ENCODE peak calls at places on chromosomes 5 and 9, in ten cellular contexts. One of them, this sample, is unnamed.

GRCh38 chr9:22463205-22463604 is 16.6 kb downstream of the DMRTA1 start:
- DNase-seq in upper lobe of right lung: no peak
- DNase-seq in esophagus squamous epithelium: no peak
- DNase-seq in endodermal cell: no peak
- DNase-seq in MCF 10A: no peak
- DNase-seq in IMR-90: no peak
- DNase-seq in stomach: no peak
- DNase-seq in cardiac fibroblast: no peak
- DNase-seq in AG04450: no peak
- DNase-seq in heart right ventricle: no peak
- DNase-seq in this sample: no peak

GRCh38 chr5:142881076-142881466 is 110.9 kb downstream of the ARHGAP26 start:
- DNase-seq in IMR-90: peak; percentile 91
- DNase-seq in cardiac fibroblast: peak; percentile 67
- DNase-seq in esophagus squamous epithelium: no peak
- DNase-seq in endodermal cell: peak; percentile 67
- DNase-seq in heart right ventricle: no peak
- DNase-seq in stomach: no peak
- DNase-seq in upper lobe of right lung: no peak
- DNase-seq in MCF 10A: no peak
- DNase-seq in AG04450: peak; percentile 65
- DNase-seq in this sample: no peak

GRCh38 chr5:95217881-95218280 is 67.0 kb downstream of the MCTP1 start:
- DNase-seq in stomach: no peak
- DNase-seq in cardiac fibroblast: no peak
- DNase-seq in upper lobe of right lung: no peak
- DNase-seq in IMR-90: no peak
- DNase-seq in MCF 10A: no peak
- DNase-seq in heart right ventricle: no peak
- DNase-seq in esophagus squamous epithelium: no peak
- DNase-seq in endodermal cell: no peak
- DNase-seq in AG04450: no peak
- DNase-seq in this sample: no peak

GRCh38 chr5:54678737-54679136 is 161.2 kb downstream of the SNX18 start:
- DNase-seq in cardiac fibroblast: no peak
- DNase-seq in upper lobe of right lung: no peak
- DNase-seq in heart right ventricle: peak; percentile 36
- DNase-seq in MCF 10A: no peak
- DNase-seq in IMR-90: no peak
- DNase-seq in AG04450: no peak
- DNase-seq in endodermal cell: no peak
- DNase-seq in esophagus squamous epithelium: no peak
- DNase-seq in stomach: no peak
- DNase-seq in this sample: no peak

GRCh38 chr9:112443200-112443599 is 43.4 kb upstream of the KIAA1958 start:
- DNase-seq in upper lobe of right lung: no peak
- DNase-seq in MCF 10A: peak; percentile 24
- DNase-seq in heart right ventricle: no peak
- DNase-seq in esophagus squamous epithelium: no peak
- DNase-seq in cardiac fibroblast: peak; percentile 28
- DNase-seq in IMR-90: peak; percentile 15
- DNase-seq in stomach: no peak
- DNase-seq in endodermal cell: no peak
- DNase-seq in AG04450: no peak
- DNase-seq in this sample: no peak

GRCh38 chr9:121503443-121503842 is 3.8 kb upstream of the GGTA1 start:
- DNase-seq in MCF 10A: no peak
- DNase-seq in esophagus squamous epithelium: no peak
- DNase-seq in AG04450: no peak
- DNase-seq in endodermal cell: no peak
- DNase-seq in upper lobe of right lung: no peak
- DNase-seq in stomach: no peak
- DNase-seq in cardiac fibroblast: no peak
- DNase-seq in IMR-90: no peak
- DNase-seq in heart right ventricle: no peak
- DNase-seq in this sample: no peak

GRCh38 chr5:148474025-148474511 is 90.3 kb downstream of the FBXO38 start:
- DNase-seq in esophagus squamous epithelium: no peak
- DNase-seq in endodermal cell: no peak
- DNase-seq in upper lobe of right lung: no peak
- DNase-seq in cardiac fibroblast: peak; percentile 91
- DNase-seq in IMR-90: peak; percentile 16
- DNase-seq in MCF 10A: peak; percentile 63
- DNase-seq in AG04450: no peak
- DNase-seq in stomach: no peak
- DNase-seq in heart right ventricle: peak; percentile 72
- DNase-seq in this sample: no peak

GRCh38 chr9:95879591-95879990 is 4.1 kb downstream of the ERCC6L2 start:
- DNase-seq in upper lobe of right lung: no peak
- DNase-seq in cardiac fibroblast: no peak
- DNase-seq in esophagus squamous epithelium: no peak
- DNase-seq in heart right ventricle: no peak
- DNase-seq in AG04450: no peak
- DNase-seq in stomach: no peak
- DNase-seq in IMR-90: no peak
- DNase-seq in endodermal cell: no peak
- DNase-seq in MCF 10A: no peak
- DNase-seq in this sample: no peak

GRCh38 chr5:6043491-6044310 is 334.6 kb downstream of the MED10 start:
- DNase-seq in AG04450: no peak
- DNase-seq in upper lobe of right lung: no peak
- DNase-seq in IMR-90: no peak
- DNase-seq in MCF 10A: no peak
- DNase-seq in heart right ventricle: no peak
- DNase-seq in esophagus squamous epithelium: no peak
- DNase-seq in stomach: no peak
- DNase-seq in endodermal cell: peak; percentile 48
- DNase-seq in cardiac fibroblast: no peak
- DNase-seq in this sample: no peak

GRCh38 chr5:50580506-50580905 is 85.9 kb upstream of the PARP8 start:
- DNase-seq in cardiac fibroblast: no peak
- DNase-seq in upper lobe of right lung: no peak
- DNase-seq in heart right ventricle: no peak
- DNase-seq in MCF 10A: peak; percentile 6
- DNase-seq in IMR-90: no peak
- DNase-seq in esophagus squamous epithelium: no peak
- DNase-seq in endodermal cell: no peak
- DNase-seq in stomach: no peak
- DNase-seq in AG04450: no peak
- DNase-seq in this sample: no peak

GRCh38 chr5:176771102-176771845 is 39.1 kb upstream of the UNC5A start:
- DNase-seq in upper lobe of right lung: peak; percentile 33
- DNase-seq in MCF 10A: no peak
- DNase-seq in esophagus squamous epithelium: no peak
- DNase-seq in AG04450: no peak
- DNase-seq in heart right ventricle: no peak
- DNase-seq in IMR-90: no peak
- DNase-seq in endodermal cell: peak; percentile 28
- DNase-seq in cardiac fibroblast: no peak
- DNase-seq in stomach: no peak
- DNase-seq in this sample: peak; percentile 63

GRCh38 chr9:122403381-122404002 is 32.7 kb downstream of the PTGS1 start:
- DNase-seq in IMR-90: peak; percentile 52
- DNase-seq in AG04450: no peak
- DNase-seq in endodermal cell: no peak
- DNase-seq in stomach: no peak
- DNase-seq in MCF 10A: no peak
- DNase-seq in upper lobe of right lung: no peak
- DNase-seq in esophagus squamous epithelium: no peak
- DNase-seq in cardiac fibroblast: no peak
- DNase-seq in heart right ventricle: no peak
- DNase-seq in this sample: no peak

GRCh38 chr9:130239741-130240241 is 25.8 kb upstream of the HMCN2 start:
- DNase-seq in cardiac fibroblast: no peak
- DNase-seq in esophagus squamous epithelium: no peak
- DNase-seq in endodermal cell: peak; percentile 55
- DNase-seq in MCF 10A: no peak
- DNase-seq in upper lobe of right lung: no peak
- DNase-seq in heart right ventricle: no peak
- DNase-seq in AG04450: no peak
- DNase-seq in stomach: no peak
- DNase-seq in IMR-90: peak; percentile 19
- DNase-seq in this sample: no peak

GRCh38 chr9:93598647-93599241 is 22.4 kb downstream of the PHF2 start:
- DNase-seq in esophagus squamous epithelium: no peak
- DNase-seq in AG04450: no peak
- DNase-seq in MCF 10A: no peak
- DNase-seq in heart right ventricle: no peak
- DNase-seq in IMR-90: no peak
- DNase-seq in stomach: no peak
- DNase-seq in upper lobe of right lung: no peak
- DNase-seq in cardiac fibroblast: no peak
- DNase-seq in endodermal cell: peak; percentile 44
- DNase-seq in this sample: no peak

GRCh38 chr9:81465468-81466002 is 223.8 kb downstream of the TLE1 start:
- DNase-seq in IMR-90: peak; percentile 25
- DNase-seq in esophagus squamous epithelium: no peak
- DNase-seq in AG04450: no peak
- DNase-seq in heart right ventricle: no peak
- DNase-seq in endodermal cell: no peak
- DNase-seq in cardiac fibroblast: peak; percentile 19
- DNase-seq in stomach: no peak
- DNase-seq in MCF 10A: peak; percentile 1
- DNase-seq in upper lobe of right lung: no peak
- DNase-seq in this sample: no peak

GRCh38 chr5:145887217-145887616 is 14.4 kb upstream of the GRXCR2 start:
- DNase-seq in heart right ventricle: no peak
- DNase-seq in cardiac fibroblast: no peak
- DNase-seq in upper lobe of right lung: no peak
- DNase-seq in AG04450: no peak
- DNase-seq in MCF 10A: no peak
- DNase-seq in esophagus squamous epithelium: no peak
- DNase-seq in IMR-90: no peak
- DNase-seq in endodermal cell: no peak
- DNase-seq in stomach: no peak
- DNase-seq in this sample: no peak

GRCh38 chr9:99433555-99433954 is 211.5 kb downstream of the SEC61B start:
- DNase-seq in endodermal cell: peak; percentile 75
- DNase-seq in IMR-90: peak; percentile 89
- DNase-seq in cardiac fibroblast: peak; percentile 62
- DNase-seq in upper lobe of right lung: peak; percentile 70
- DNase-seq in MCF 10A: peak; percentile 87
- DNase-seq in AG04450: no peak
- DNase-seq in heart right ventricle: no peak
- DNase-seq in esophagus squamous epithelium: no peak
- DNase-seq in stomach: no peak
- DNase-seq in this sample: no peak

GRCh38 chr9:17117372-17117771 is 17.5 kb upstream of the CNTLN start:
- DNase-seq in AG04450: no peak
- DNase-seq in MCF 10A: no peak
- DNase-seq in endodermal cell: no peak
- DNase-seq in heart right ventricle: no peak
- DNase-seq in esophagus squamous epithelium: no peak
- DNase-seq in stomach: no peak
- DNase-seq in IMR-90: no peak
- DNase-seq in cardiac fibroblast: no peak
- DNase-seq in upper lobe of right lung: no peak
- DNase-seq in this sample: no peak
- TF ChIP-seq CTCF in AG04450: no peak
- TF ChIP-seq CTCF in MCF 10A: no peak
- TF ChIP-seq CTCF in endodermal cell: no peak
- TF ChIP-seq CTCF in heart right ventricle: no peak
- TF ChIP-seq CTCF in esophagus squamous epithelium: no peak
- TF ChIP-seq CTCF in stomach: no peak
- TF ChIP-seq CTCF in IMR-90: no peak
- TF ChIP-seq CTCF in cardiac fibroblast: no peak
- TF ChIP-seq CTCF in upper lobe of right lung: no peak
- TF ChIP-seq CTCF in this sample: no peak

DNA sequence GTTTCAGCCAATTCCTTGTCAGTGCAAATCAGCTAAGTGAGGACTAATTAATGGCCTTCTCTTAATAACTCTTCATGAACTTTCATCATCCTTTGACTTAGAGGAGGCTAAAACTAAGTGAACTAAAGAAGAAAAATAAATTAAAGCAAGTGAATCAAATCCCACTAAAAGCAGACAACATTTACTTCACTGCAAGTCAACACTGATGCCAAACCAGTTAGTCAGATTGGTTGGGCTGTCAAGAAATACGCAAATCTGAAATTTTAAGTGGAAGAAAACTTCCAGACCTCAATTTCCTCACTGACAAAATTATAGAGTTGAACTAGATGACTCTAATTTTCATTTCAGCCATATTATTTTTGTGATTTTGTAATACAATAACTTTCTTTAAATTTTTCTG is 137.2 kb upstream of the PRLR start:
- DNase-seq in stomach: no peak
- DNase-seq in esophagus squamous epithelium: no peak
- DNase-seq in IMR-90: no peak
- DNase-seq in AG04450: no peak
- DNase-seq in endodermal cell: no peak
- DNase-seq in MCF 10A: no peak
- DNase-seq in cardiac fibroblast: no peak
- DNase-seq in upper lobe of right lung: no peak
- DNase-seq in heart right ventricle: no peak
- DNase-seq in this sample: no peak
- TF ChIP-seq CTCF in stomach: no peak
- TF ChIP-seq CTCF in esophagus squamous epithelium: no peak
- TF ChIP-seq CTCF in IMR-90: no peak
- TF ChIP-seq CTCF in AG04450: no peak
- TF ChIP-seq CTCF in endodermal cell: no peak
- TF ChIP-seq CTCF in MCF 10A: no peak
- TF ChIP-seq CTCF in cardiac fibroblast: no peak
- TF ChIP-seq CTCF in upper lobe of right lung: no peak
- TF ChIP-seq CTCF in heart right ventricle: no peak
- TF ChIP-seq CTCF in this sample: no peak

DNA sequence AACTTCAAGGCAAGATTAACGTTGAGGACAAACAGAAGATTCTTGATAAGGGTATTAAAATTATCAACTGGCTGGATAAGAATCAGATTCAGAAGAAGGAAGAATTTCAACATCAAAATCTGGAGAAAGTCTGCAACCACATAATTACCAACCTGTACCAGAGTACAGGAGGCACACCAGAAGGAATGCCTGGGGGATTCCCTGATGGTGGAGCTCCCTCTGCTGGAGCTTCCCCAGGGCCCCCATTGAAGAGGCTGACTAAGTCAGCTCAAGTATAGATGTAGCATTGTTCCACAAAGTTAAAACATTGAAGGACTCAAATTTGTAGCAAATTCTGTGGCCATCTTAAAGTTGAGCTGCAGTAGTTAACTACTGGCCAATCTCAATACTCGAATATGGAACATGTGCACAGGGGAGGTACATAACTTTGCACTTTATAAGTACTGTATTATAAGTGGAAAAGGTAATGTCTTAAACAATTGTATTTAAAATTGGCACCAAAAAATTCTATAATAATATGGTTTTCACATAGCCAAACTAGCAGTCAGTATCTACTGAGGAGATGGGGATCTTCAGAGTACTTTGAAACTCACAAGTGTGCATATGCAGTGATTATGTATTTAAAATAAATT is 237.5 kb downstream of the CHSY3 start:
- DNase-seq in cardiac fibroblast: peak; percentile 66
- DNase-seq in upper lobe of right lung: peak; percentile 64
- DNase-seq in AG04450: peak; percentile 10
- DNase-seq in stomach: no peak
- DNase-seq in endodermal cell: peak; percentile 85
- DNase-seq in heart right ventricle: peak; percentile 6
- DNase-seq in MCF 10A: peak; percentile 60
- DNase-seq in esophagus squamous epithelium: no peak
- DNase-seq in IMR-90: no peak
- DNase-seq in this sample: no peak
- TF ChIP-seq CTCF in cardiac fibroblast: peak; percentile 92
- TF ChIP-seq CTCF in upper lobe of right lung: peak; percentile 49
- TF ChIP-seq CTCF in AG04450: peak; percentile 88
- TF ChIP-seq CTCF in stomach: no peak
- TF ChIP-seq CTCF in endodermal cell: peak; percentile 93
- TF ChIP-seq CTCF in heart right ventricle: peak; percentile 61
- TF ChIP-seq CTCF in MCF 10A: peak; percentile 47
- TF ChIP-seq CTCF in esophagus squamous epithelium: no peak
- TF ChIP-seq CTCF in IMR-90: peak; percentile 33
- TF ChIP-seq CTCF in this sample: peak; percentile 72

GRCh38 chr5:62722360-62722759 is 143.7 kb downstream of the LRRC70 start:
- DNase-seq in upper lobe of right lung: no peak
- DNase-seq in esophagus squamous epithelium: no peak
- DNase-seq in cardiac fibroblast: no peak
- DNase-seq in stomach: no peak
- DNase-seq in endodermal cell: peak; percentile 61
- DNase-seq in AG04450: no peak
- DNase-seq in MCF 10A: no peak
- DNase-seq in IMR-90: no peak
- DNase-seq in heart right ventricle: no peak
- DNase-seq in this sample: no peak
- TF ChIP-seq CTCF in upper lobe of right lung: no peak
- TF ChIP-seq CTCF in esophagus squamous epithelium: no peak
- TF ChIP-seq CTCF in cardiac fibroblast: no peak
- TF ChIP-seq CTCF in stomach: no peak
- TF ChIP-seq CTCF in endodermal cell: peak; percentile 60
- TF ChIP-seq CTCF in AG04450: no peak
- TF ChIP-seq CTCF in MCF 10A: no peak
- TF ChIP-seq CTCF in IMR-90: no peak
- TF ChIP-seq CTCF in heart right ventricle: no peak
- TF ChIP-seq CTCF in this sample: no peak